ENCODE peak calls at places on chromosomes 11 and 22, in six cellular contexts. J is heart right ventricle; F is EL; M is NCI-H1105 treated with DMSO at 0.1 percent for 48 hours; O is LoVo; K is stimulated activated naive CD4-positive, alpha-beta T cell. H is an unnamed sample.
A peak's percentile ranks its signal among the peaks of the same experiment; 100 is the strongest.

GRCh38 chr11:123187221-123187620 is 7.8 kb downstream of the CLMP start:
- DNase-seq in J (no peak), F (no peak), M (no peak), O (no peak), K (no peak), H (no peak)

GRCh38 chr22:24580276-24580675 is 12.6 kb downstream of the LRRC75B start:
- DNase-seq in J (no peak), F (peak; percentile 76), M (no peak), O (no peak), K (no peak), H (no peak)

GRCh38 chr11:75565916-75566762 is 4.1 kb downstream of the SERPINH1 start:
- DNase-seq in J (no peak), F (no peak), M (no peak), O (no peak), K (no peak), H (no peak)

GRCh38 chr22:17678817-17679385 is 40.3 kb downstream of the BCL2L13 start:
- DNase-seq in J (no peak), F (no peak), M (no peak), O (no peak), K (no peak), H (no peak)

GRCh38 chr22:39240841-39241631 is 3.7 kb downstream of the PDGFB start:
- DNase-seq in J (peak; percentile 56), F (peak; percentile 13), M (no peak), O (peak; percentile 20), K (no peak), H (peak; percentile 74)

GRCh38 chr11:110077866-110078325 is 15.3 kb upstream of the ZC3H12C start:
- DNase-seq in J (no peak), F (peak; percentile 74), M (no peak), O (no peak), K (no peak), H (no peak)

GRCh38 chr11:76380161-76380976 is 563 bp downstream of the THAP12 start:
- DNase-seq in J (no peak), F (peak; percentile 41), M (peak; percentile 35), O (peak; percentile 14), K (peak; percentile 46), H (peak; percentile 49)

GRCh38 chr11:109914809-109915653 is 178.2 kb upstream of the ZC3H12C start:
- DNase-seq in J (no peak), F (peak; percentile 30), M (no peak), O (no peak), K (no peak), H (no peak)

GRCh38 chr11:127471662-127472061 is 471.1 kb upstream of the KIRREL3 start:
- DNase-seq in J (no peak), F (no peak), M (no peak), O (no peak), K (no peak), H (peak; percentile 16)

GRCh38 chr11:76491644-76492043 is 46.8 kb downstream of the EMSY start:
- DNase-seq in J (no peak), F (no peak), M (no peak), O (no peak), K (no peak), H (no peak)

GRCh38 chr11:130448039-130448415 is 418 bp upstream of the ADAMTS15 start:
- DNase-seq in J (no peak), F (no peak), M (no peak), O (no peak), K (no peak), H (no peak)

GRCh38 chr11:102994101-102994500 is 38.6 kb upstream of the MMP13 start:
- DNase-seq in J (no peak), F (peak; percentile 43), M (no peak), O (no peak), K (no peak), H (peak; percentile 52)

GRCh38 chr11:74278721-74279148 is 32.7 kb downstream of the P4HA3 start:
- DNase-seq in J (peak; percentile 19), F (peak; percentile 96), M (no peak), O (peak; percentile 19), K (no peak), H (no peak)

GRCh38 chr11:118232659-118233058 is 7.8 kb upstream of the JAML start:
- DNase-seq in J (no peak), F (no peak), M (no peak), O (no peak), K (no peak), H (no peak)

GRCh38 chr11:61700221-61700620 is 20.0 kb downstream of the DAGLA start:
- DNase-seq in J (no peak), F (peak; percentile 70), M (no peak), O (peak; percentile 39), K (no peak), H (peak; percentile 97)

GRCh38 chr11:64086263-64086938 is 50.7 kb downstream of the FLRT1 start:
- DNase-seq in J (peak; percentile 40), F (no peak), M (no peak), O (no peak), K (no peak), H (peak; percentile 53)

GRCh38 chr11:11845066-11845465 is 3.3 kb downstream of the USP47 start:
- DNase-seq in J (no peak), F (no peak), M (peak; percentile 25), O (peak; percentile 55), K (no peak), H (peak; percentile 84)

GRCh38 chr22:45738206-45738605 is 66.6 kb downstream of the ATXN10 start:
- DNase-seq in J (no peak), F (peak; percentile 53), M (no peak), O (no peak), K (no peak), H (no peak)

GRCh38 chr11:114162719-114163123 is 103.2 kb downstream of the ZBTB16 start:
- DNase-seq in J (peak; percentile 77), F (peak; percentile 94), M (peak; percentile 98), O (peak; percentile 79), K (no peak), H (peak; percentile 23)

GRCh38 chr11:117749541-117749910 is 47.5 kb downstream of the DSCAML1 start:
- DNase-seq in J (no peak), F (no peak), M (no peak), O (no peak), K (no peak), H (no peak)

GRCh38 chr22:50282361-50283144 is 12.4 kb upstream of the MAPK11 start:
- DNase-seq in J (no peak), F (peak; percentile 87), M (no peak), O (peak; percentile 74), K (no peak), H (peak; percentile 89)

GRCh38 chr22:20526628-20527355 is 19.4 kb downstream of the MED15 start:
- DNase-seq in J (no peak), F (peak; percentile 94), M (no peak), O (no peak), K (no peak), H (no peak)

GRCh38 chr22:30573594-30574094 is 821 bp downstream of the GAL3ST1 start:
- DNase-seq in J (no peak), F (no peak), M (peak; percentile 17), O (no peak), K (no peak), H (peak; percentile 38)

GRCh38 chr22:48147831-48148230 is 1385.4 kb downstream of the TBC1D22A start:
- DNase-seq in J (no peak), F (no peak), M (no peak), O (no peak), K (no peak), H (no peak)

GRCh38 chr11:77200869-77201268 is 72.8 kb downstream of the MYO7A start:
- DNase-seq in J (no peak), F (no peak), M (no peak), O (no peak), K (no peak), H (no peak)

GRCh38 chr11:22666700-22667439 is 459 bp downstream of the GAS2 start:
- DNase-seq in J (peak; percentile 66), F (no peak), M (peak; percentile 43), O (no peak), K (no peak), H (no peak)